ENCODE peak calls at places on chromosome 22, in ten cellular contexts. H is sigmoid colon, J is K562, F is body of pancreas, X is A549, R is gastrocnemius medialis, N is tibial nerve, Z is H54, S is stomach, C is prostate gland. L is an unnamed sample.

GRCh38 chr22:25027959-25028840 is 75.7 kb downstream of the KIAA1671 start:
- DNase-seq in N (peak; percentile 29), F (no peak), H (no peak), C (no peak), R (no peak), Z (no peak), S (no peak), X (peak; percentile 31), J (peak; percentile 39), L (no peak)

GRCh38 chr22:49733631-49734030 is 94.0 kb downstream of the BRD1 start:
- DNase-seq in Z (no peak), X (no peak), S (no peak), F (no peak), R (no peak), C (no peak), N (peak; percentile 4), J (no peak), H (no peak), L (no peak)

GRCh38 chr22:48474881-48475280 is 1352.8 kb downstream of the BRD1 start:
- DNase-seq in X (no peak), Z (no peak), S (no peak), C (no peak), N (no peak), F (no peak), R (no peak), H (no peak), J (no peak), L (no peak)

GRCh38 chr22:38314992-38315800 is 2.0 kb downstream of the CSNK1E start:
- DNase-seq in F (peak; percentile 57), Z (no peak), J (no peak), N (no peak), C (peak; percentile 29), S (peak; percentile 36), X (no peak), H (no peak), R (no peak), L (no peak)

GRCh38 chr22:38110863-38111852 is 674 bp upstream of the BAIAP2L2 start:
- DNase-seq in F (no peak), Z (no peak), C (no peak), N (no peak), J (peak; percentile 43), X (peak; percentile 63), R (no peak), S (peak; percentile 68), H (no peak), L (no peak)

GRCh38 chr22:36245805-36246356 is 6.6 kb upstream of the APOL2 start:
- DNase-seq in X (no peak), F (no peak), R (no peak), C (no peak), J (no peak), Z (no peak), N (no peak), H (no peak), S (no peak), L (no peak)

GRCh38 chr22:33302049-33302545 is 243.9 kb upstream of the SYN3 start:
- DNase-seq in Z (peak; percentile 64), X (peak; percentile 32), F (peak; percentile 78), S (peak; percentile 88), C (peak; percentile 74), J (peak; percentile 61), H (peak; percentile 87), N (peak; percentile 68), R (peak; percentile 66), L (peak; percentile 44)

GRCh38 chr22:17598318-17598717 is 30.2 kb downstream of the ATP6V1E1 start:
- DNase-seq in C (no peak), Z (no peak), H (no peak), N (no peak), S (no peak), X (no peak), F (no peak), R (no peak), J (no peak), L (no peak)

GRCh38 chr22:30325065-30325720 is 1.5 kb downstream of the TBC1D10A start:
- DNase-seq in S (peak; percentile 48), F (peak; percentile 48), C (peak; percentile 76), Z (peak; percentile 79), N (no peak), X (peak; percentile 47), H (peak; percentile 83), J (peak; percentile 38), R (peak; percentile 55), L (no peak)

GRCh38 chr22:49437956-49438355 is 389.7 kb downstream of the BRD1 start:
- DNase-seq in R (no peak), S (no peak), X (no peak), N (no peak), J (no peak), C (no peak), F (no peak), H (peak; percentile 49), Z (no peak), L (no peak)

GRCh38 chr22:22380098-22381030 is 128.2 kb downstream of the ZNF280B start:
- DNase-seq in N (no peak), S (no peak), X (no peak), F (no peak), Z (no peak), J (peak; percentile 88), R (no peak), H (no peak), C (no peak), L (no peak)

GRCh38 chr22:44497218-44497903 is 672 bp downstream of the RTL6 start:
- DNase-seq in Z (no peak), S (no peak), F (peak; percentile 25), J (no peak), N (no peak), R (no peak), X (no peak), H (peak; percentile 72), C (no peak), L (no peak)

GRCh38 chr22:36432592-36433317 is 45.0 kb upstream of the MYH9 start:
- DNase-seq in J (no peak), S (no peak), C (no peak), X (no peak), Z (no peak), H (no peak), F (no peak), N (no peak), R (no peak), L (no peak)

GRCh38 chr22:25797891-25798290 is 55.9 kb downstream of the MYO18B start:
- DNase-seq in R (no peak), N (no peak), F (no peak), J (no peak), Z (no peak), X (no peak), C (no peak), H (no peak), S (no peak), L (no peak)

DNA sequence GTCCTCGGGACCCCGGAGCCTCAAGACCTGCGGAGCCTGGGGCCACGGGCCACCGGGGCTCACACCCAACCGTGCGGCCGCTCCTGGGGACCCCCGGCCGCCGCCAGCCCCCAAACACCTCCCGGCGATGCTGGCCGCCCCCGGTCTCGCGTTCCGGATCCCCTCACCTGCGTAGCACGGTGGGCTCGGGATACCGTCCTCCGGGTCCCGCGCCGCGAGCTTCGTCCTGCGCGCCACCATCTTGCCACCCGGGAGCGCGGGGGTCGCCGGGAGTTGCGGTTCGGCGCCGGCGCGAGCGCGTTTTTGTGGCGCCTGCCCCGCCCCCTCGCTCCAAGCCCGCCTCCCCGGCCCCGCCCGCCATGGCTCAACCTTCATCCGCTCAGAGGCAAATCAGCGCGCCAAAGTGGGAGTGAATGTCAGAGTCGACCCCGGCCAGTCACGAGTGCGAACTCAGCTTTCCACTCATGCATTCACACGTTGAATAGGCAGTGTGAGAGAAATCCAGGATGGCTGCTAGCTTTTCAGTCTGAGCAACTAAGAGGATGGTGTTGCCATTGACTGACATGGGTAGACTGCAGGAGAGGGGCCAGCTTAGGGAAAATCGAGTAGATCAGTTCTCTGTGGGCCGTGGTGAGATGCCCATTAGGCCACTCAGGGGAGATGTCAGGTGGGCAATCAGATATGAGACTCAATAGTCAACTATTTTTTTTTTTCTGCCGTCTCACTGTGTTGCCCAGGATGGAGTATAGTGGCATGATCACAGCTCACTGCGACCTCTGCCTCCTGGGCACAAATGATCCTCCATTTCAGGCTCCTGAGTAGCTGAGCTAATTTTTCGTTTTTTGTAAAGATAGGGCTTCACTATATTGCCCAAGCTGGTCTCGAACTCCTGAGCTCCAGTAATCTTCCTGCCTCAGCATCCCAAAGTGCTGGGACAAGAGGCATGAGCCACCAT is 28.3 kb downstream of the SERHL2 start:
- DNase-seq in X (peak; percentile 51), J (peak; percentile 72), N (peak; percentile 64), H (peak; percentile 89), Z (peak; percentile 37), C (peak; percentile 74), S (peak; percentile 80), F (peak; percentile 75), R (peak; percentile 62), L (peak; percentile 90)
- TF ChIP-seq POLR2A in X (peak; percentile 61), J (peak; percentile 71), N (no peak), H (no peak), Z (peak; percentile 64), C (peak; percentile 25), S (no peak), F (peak; percentile 44), R (peak; percentile 26), L (peak; percentile 41)

GRCh38 chr22:40044102-40044869 is 49.5 kb downstream of the FAM83F start:
- DNase-seq in S (peak; percentile 98), F (peak; percentile 97), H (peak; percentile 99), R (peak; percentile 99), Z (peak; percentile 93), C (peak; percentile 99), J (peak; percentile 96), N (peak; percentile 96), X (peak; percentile 99), L (peak; percentile 99)
- TF ChIP-seq POLR2A in S (no peak), F (peak; percentile 93), H (peak; percentile 63), R (peak; percentile 92), Z (peak; percentile 41), C (peak; percentile 51), J (peak; percentile 92), N (peak; percentile 47), X (peak; percentile 44), L (peak; percentile 92)

DNA sequence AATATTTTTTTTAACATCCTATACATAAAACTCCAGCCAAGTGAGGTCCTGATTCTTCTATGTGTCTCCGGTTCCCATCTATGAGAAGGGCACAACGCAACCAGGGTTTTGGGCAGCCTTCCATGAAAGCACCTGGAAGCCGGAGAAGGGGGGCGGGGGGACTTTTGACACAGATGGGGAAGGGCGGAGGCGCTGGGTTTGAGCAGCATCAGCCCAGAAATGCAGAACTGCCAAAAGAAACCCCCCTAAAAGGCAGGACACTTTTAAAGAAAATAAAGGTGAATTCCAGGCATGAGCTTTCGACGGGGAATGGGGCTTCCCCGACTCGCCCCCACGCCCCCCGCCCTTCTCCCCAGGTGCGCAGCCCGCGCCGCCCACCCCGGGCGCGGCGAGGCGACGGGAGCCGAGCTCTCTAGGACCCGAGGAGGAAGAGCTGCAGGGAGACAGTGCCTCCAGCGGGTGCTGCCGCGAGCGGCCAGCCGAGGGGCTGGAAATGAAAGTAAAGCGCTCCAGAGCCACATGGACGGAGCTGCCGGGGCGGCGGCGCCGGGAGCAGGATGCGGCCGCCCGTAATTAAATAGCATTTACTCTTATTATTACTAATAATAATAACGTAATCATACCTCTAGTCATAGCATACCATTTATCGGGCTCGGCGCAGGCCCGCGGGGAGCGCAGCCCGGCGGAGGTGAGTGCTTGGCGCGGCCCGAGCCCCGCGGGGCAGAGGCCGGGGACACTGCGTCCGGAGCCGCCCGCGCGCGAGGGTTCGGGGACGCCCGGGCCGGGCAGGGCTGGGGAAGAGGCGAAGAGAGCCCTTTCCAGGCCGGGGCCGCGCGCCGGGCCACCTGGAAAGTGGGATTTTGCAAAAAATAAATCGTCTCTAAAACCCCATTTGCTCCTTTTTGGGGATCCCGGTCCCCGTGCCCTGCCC is at the start of gene ZC3H7B:
- DNase-seq in C (peak; percentile 81), Z (peak; percentile 77), X (peak; percentile 92), H (peak; percentile 92), N (peak; percentile 57), F (peak; percentile 85), S (peak; percentile 84), R (peak; percentile 79), J (peak; percentile 76), L (peak; percentile 85)
- TF ChIP-seq POLR2A in C (peak; percentile 67), Z (peak; percentile 44), X (peak; percentile 54), H (peak; percentile 52), N (no peak), F (peak; percentile 74), S (no peak), R (peak; percentile 49), J (peak; percentile 77), L (peak; percentile 54)

GRCh38 chr22:19603767-19604166 is 79.6 kb upstream of the CLDN5 start:
- DNase-seq in C (no peak), X (no peak), S (no peak), H (no peak), F (no peak), R (no peak), J (peak; percentile 51), Z (no peak), N (no peak), L (no peak)
- TF ChIP-seq POLR2A in C (no peak), X (no peak), S (no peak), H (no peak), F (no peak), R (no peak), J (no peak), Z (no peak), N (no peak), L (no peak)

L was measured in erythroblast.